ENCODE peak calls at places on chromosomes 2 and 18, in ten cellular contexts. Q, I, K, V, E, C, S, U, Z and A are unnamed samples.

GRCh38 chr2:222707689-222708273 is 36.3 kb downstream of the MOGAT1 start:
- DNase-seq in V (no peak), S (no peak), K (peak; percentile 32), Z (no peak), E (no peak), Q (no peak), C (no peak), U (peak; percentile 81), I (peak; percentile 32), A (no peak)

GRCh38 chr2:71473346-71474035 is 20.1 kb downstream of the DYSF start:
- DNase-seq in C (no peak), Z (no peak), I (no peak), K (no peak), E (no peak), V (no peak), U (no peak), Q (no peak), S (no peak), A (no peak)

GRCh38 chr2:232447638-232448472 is 8.1 kb upstream of the ALPI start:
- DNase-seq in Q (no peak), U (no peak), Z (no peak), V (no peak), I (no peak), K (no peak), C (no peak), E (no peak), S (no peak), A (no peak)

GRCh38 chr18:23703057-23703986 is 14.1 kb downstream of the LAMA3 start:
- DNase-seq in U (peak; percentile 82), Z (no peak), I (peak; percentile 69), K (peak; percentile 58), E (no peak), Q (peak; percentile 39), V (no peak), S (no peak), C (no peak), A (no peak)

GRCh38 chr2:3665886-3666612 is 8.0 kb downstream of the ALLC start:
- DNase-seq in C (no peak), I (no peak), U (no peak), V (no peak), E (no peak), Q (no peak), S (no peak), K (no peak), Z (no peak), A (no peak)

GRCh38 chr2:25473131-25473530 is 131.4 kb upstream of the DNMT3A start:
- DNase-seq in I (peak; percentile 9), K (no peak), V (no peak), S (no peak), U (no peak), Z (no peak), Q (no peak), E (no peak), C (no peak), A (no peak)

GRCh38 chr2:199259671-199260070 is 198.1 kb downstream of the SATB2 start:
- DNase-seq in Z (no peak), U (peak; percentile 68), Q (no peak), C (no peak), I (no peak), S (no peak), E (no peak), K (no peak), V (no peak), A (no peak)

GRCh38 chr2:109217362-109218086 is 88.5 kb downstream of the SH3RF3 start:
- DNase-seq in S (no peak), E (no peak), V (peak; percentile 57), U (peak; percentile 97), Q (no peak), I (peak; percentile 40), C (no peak), K (peak; percentile 77), Z (no peak), A (no peak)

GRCh38 chr18:56000041-56000440 is 412.0 kb upstream of the TCF4 start:
- DNase-seq in Q (no peak), E (no peak), C (no peak), Z (no peak), I (peak; percentile 68), V (no peak), K (no peak), U (peak; percentile 52), S (no peak), A (no peak)

GRCh38 chr18:55999641-56000040 is 411.6 kb upstream of the TCF4 start:
- DNase-seq in U (peak; percentile 36), K (no peak), I (peak; percentile 73), C (no peak), S (no peak), V (no peak), E (no peak), Q (no peak), Z (no peak), A (no peak)

GRCh38 chr18:56003651-56004050 is 415.7 kb upstream of the TCF4 start:
- DNase-seq in V (no peak), U (no peak), S (no peak), E (no peak), I (no peak), C (no peak), Q (no peak), K (no peak), Z (no peak), A (no peak)

GRCh38 chr18:56003009-56003408 is 415.0 kb upstream of the TCF4 start:
- DNase-seq in V (no peak), E (no peak), C (no peak), Z (no peak), K (no peak), Q (no peak), I (no peak), U (no peak), S (peak; percentile 61), A (no peak)

DNA sequence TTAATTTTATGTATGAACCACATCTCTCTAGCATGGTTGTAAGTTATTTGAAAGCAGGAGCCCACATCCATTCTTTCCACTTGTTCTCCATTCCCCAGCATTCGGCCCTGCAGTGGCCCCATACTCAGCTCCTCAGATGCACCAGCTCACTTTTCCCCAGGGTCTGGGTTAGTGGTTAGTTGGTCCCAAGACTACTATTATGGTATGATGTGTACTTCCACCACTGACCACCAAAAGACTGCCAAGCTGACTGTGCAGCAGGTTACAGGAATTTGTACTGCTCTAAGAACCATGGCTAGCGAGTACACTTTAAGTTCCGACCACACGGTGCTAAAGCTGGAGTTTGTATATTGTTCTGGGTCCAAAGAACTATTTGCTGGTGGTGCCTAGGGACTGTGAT is 413.6 kb upstream of the TCF4 start:
- DNase-seq in E (no peak), Z (no peak), I (no peak), C (no peak), S (no peak), V (no peak), U (peak; percentile 33), Q (no peak), K (no peak), A (no peak)
- H3K4me3 ChIP-seq in E (no peak overlapping the region), Z (no peak overlapping the region), I (no peak overlapping the region), C (no peak overlapping the region), S (no peak overlapping the region), V (no peak overlapping the region), U (no peak overlapping the region), Q (no peak overlapping the region), K (no peak overlapping the region), A (no peak overlapping the region)

GRCh38 chr2:19351499-19351898 is 6.9 kb downstream of the OSR1 start:
- DNase-seq in K (no peak), V (no peak), Z (no peak), U (no peak), S (no peak), I (no peak), Q (no peak), E (no peak), C (no peak), A (no peak)

GRCh38 chr2:19350678-19351401 is 7.6 kb downstream of the OSR1 start:
- DNase-seq in U (no peak), V (no peak), Z (no peak), K (no peak), Q (no peak), E (no peak), S (no peak), I (no peak), C (no peak), A (no peak)

GRCh38 chr2:19351914-19352697 is 6.3 kb downstream of the OSR1 start:
- DNase-seq in S (no peak), V (no peak), I (peak; percentile 60), Z (no peak), C (no peak), U (no peak), K (no peak), E (no peak), Q (no peak), A (no peak)

GRCh38 chr2:19348692-19349091 is 9.7 kb downstream of the OSR1 start:
- DNase-seq in E (no peak), S (no peak), U (no peak), K (no peak), C (no peak), V (no peak), I (no peak), Z (no peak), Q (no peak), A (no peak)

GRCh38 chr2:19349911-19350677 is 8.3 kb downstream of the OSR1 start:
- DNase-seq in S (peak; percentile 59), I (peak; percentile 70), K (peak; percentile 48), U (no peak), Z (peak; percentile 68), V (peak; percentile 22), C (peak; percentile 61), E (no peak), Q (peak; percentile 64), A (no peak)
- H3K4me3 ChIP-seq in S (peak overlapping the region; percentile 40), I (no peak overlapping the region), K (no peak overlapping the region), U (no peak overlapping the region), Z (peak overlapping the region; percentile 30), V (no peak overlapping the region), C (peak overlapping the region; percentile 28), E (no peak overlapping the region), Q (no peak overlapping the region), A (no peak overlapping the region)

GRCh38 chr2:27156739-27157475 is 8.1 kb downstream of the TCF23 start:
- DNase-seq in Z (no peak), E (no peak), C (no peak), I (no peak), K (no peak), V (no peak), Q (no peak), U (no peak), S (no peak), A (no peak)

GRCh38 chr2:27159271-27159670 is 10.5 kb downstream of the TCF23 start:
- DNase-seq in I (no peak), K (no peak), V (no peak), U (no peak), S (no peak), Z (no peak), Q (no peak), E (no peak), C (no peak), A (no peak)

GRCh38 chr2:27158468-27158867 is 9.7 kb downstream of the TCF23 start:
- DNase-seq in I (no peak), Q (no peak), Z (no peak), S (no peak), U (no peak), E (no peak), C (no peak), V (no peak), K (no peak), A (no peak)

GRCh38 chr2:27164960-27165763 is 16.4 kb downstream of the TCF23 start:
- DNase-seq in E (peak; percentile 57), K (peak; percentile 58), S (no peak), I (no peak), Z (no peak), V (no peak), C (no peak), U (no peak), Q (no peak), A (no peak)

GRCh38 chr2:27162151-27163121 is 13.6 kb downstream of the TCF23 start:
- DNase-seq in S (no peak), K (peak; percentile 54), Z (no peak), C (no peak), Q (no peak), V (no peak), I (peak; percentile 25), E (no peak), U (peak; percentile 26), A (no peak)
- H3K4me3 ChIP-seq in S (no peak overlapping the region), K (no peak overlapping the region), Z (no peak overlapping the region), C (no peak overlapping the region), Q (no peak overlapping the region), V (no peak overlapping the region), I (peak overlapping the region; percentile 4), E (no peak overlapping the region), U (no peak overlapping the region), A (no peak overlapping the region)

GRCh38 chr18:24986611-24987270 is 365.2 kb downstream of the ZNF521 start:
- DNase-seq in Z (no peak), S (no peak), I (peak; percentile 38), U (no peak), V (no peak), E (no peak), Q (no peak), C (no peak), K (no peak), A (no peak)

GRCh38 chr18:24985616-24986015 is 366.4 kb downstream of the ZNF521 start:
- DNase-seq in Z (no peak), I (peak; percentile 35), S (no peak), U (no peak), E (no peak), C (no peak), K (no peak), V (no peak), Q (no peak), A (no peak)

GRCh38 chr18:24987933-24988840 is 363.8 kb downstream of the ZNF521 start:
- DNase-seq in S (no peak), K (no peak), E (no peak), Z (no peak), V (no peak), U (peak; percentile 21), Q (peak; percentile 5), I (no peak), C (no peak), A (no peak)

GRCh38 chr18:24989760-24990547 is 362.0 kb downstream of the ZNF521 start:
- DNase-seq in I (no peak), K (no peak), V (no peak), E (no peak), Z (no peak), C (no peak), U (no peak), Q (no peak), S (no peak), A (no peak)

GRCh38 chr18:24987271-24987932 is 364.6 kb downstream of the ZNF521 start:
- DNase-seq in U (peak; percentile 59), K (no peak), C (no peak), Q (no peak), E (no peak), I (peak; percentile 66), S (peak; percentile 11), V (no peak), Z (no peak), A (no peak)
- H3K4me3 ChIP-seq in U (no peak overlapping the region), K (no peak overlapping the region), C (no peak overlapping the region), Q (no peak overlapping the region), E (no peak overlapping the region), I (peak overlapping the region; percentile 68), S (peak overlapping the region; percentile 41), V (no peak overlapping the region), Z (no peak overlapping the region), A (no peak overlapping the region)